ENCODE peak calls at places on chromosome 13, in nine cellular contexts. Q, M, D, B, W, I, O, K and A are unnamed samples.
A peak's percentile ranks its signal among the peaks of the same experiment; 100 is the strongest.

GRCh38 chr13:77533875-77534788 is 1.4 kb upstream of the SCEL start:
- DNase-seq in B (no peak), D (no peak), I (no peak), W (no peak), O (peak; percentile 5), Q (no peak), K (no peak), M (no peak), A (no peak)

GRCh38 chr13:29548722-29549446 is 46.6 kb downstream of the SLC7A1 start:
- DNase-seq in Q (no peak), B (no peak), I (no peak), K (peak; percentile 75), D (peak; percentile 39), M (no peak), O (peak; percentile 26), W (peak; percentile 42), A (no peak)

GRCh38 chr13:23705578-23705977 is 135.4 kb downstream of the TNFRSF19 start:
- DNase-seq in O (peak; percentile 82), D (no peak), B (no peak), Q (no peak), K (no peak), W (peak; percentile 75), M (no peak), I (no peak), A (peak; percentile 56)

GRCh38 chr13:108929532-108929931 is 300.1 kb downstream of the MYO16 start:
- DNase-seq in B (no peak), I (no peak), Q (no peak), O (peak; percentile 34), M (no peak), K (no peak), W (no peak), D (no peak), A (no peak)

GRCh38 chr13:95254341-95254740 is 46.9 kb downstream of the ABCC4 start:
- DNase-seq in O (no peak), W (peak; percentile 29), I (no peak), D (no peak), M (no peak), B (no peak), Q (no peak), K (no peak), A (no peak)

GRCh38 chr13:94967183-94968039 is 255.1 kb upstream of the SOX21 start:
- DNase-seq in W (peak; percentile 19), M (no peak), Q (no peak), B (no peak), K (no peak), O (peak; percentile 9), I (no peak), D (peak; percentile 83), A (no peak)

GRCh38 chr13:85093808-85094207 is 705.4 kb downstream of the SLITRK6 start:
- DNase-seq in D (peak; percentile 44), I (no peak), O (peak; percentile 36), K (peak; percentile 8), Q (no peak), W (peak; percentile 89), M (no peak), B (no peak), A (peak; percentile 8)

GRCh38 chr13:27022571-27023311 is 148.9 kb downstream of the USP12 start:
- DNase-seq in O (peak; percentile 49), M (no peak), B (peak; percentile 55), D (peak; percentile 49), I (no peak), Q (peak; percentile 60), K (no peak), W (peak; percentile 71), A (no peak)

GRCh38 chr13:99237981-99238662 is 20.1 kb downstream of the GPR18 start:
- DNase-seq in I (no peak), Q (no peak), B (no peak), K (no peak), O (no peak), D (no peak), W (no peak), M (no peak), A (no peak)
- H3K4me3 ChIP-seq in I (no peak overlapping the region), Q (no peak overlapping the region), B (no peak overlapping the region), K (no peak overlapping the region), O (no peak overlapping the region), D (no peak overlapping the region), W (no peak overlapping the region), M (peak overlapping the region; percentile 33), A (no peak overlapping the region)

DNA sequence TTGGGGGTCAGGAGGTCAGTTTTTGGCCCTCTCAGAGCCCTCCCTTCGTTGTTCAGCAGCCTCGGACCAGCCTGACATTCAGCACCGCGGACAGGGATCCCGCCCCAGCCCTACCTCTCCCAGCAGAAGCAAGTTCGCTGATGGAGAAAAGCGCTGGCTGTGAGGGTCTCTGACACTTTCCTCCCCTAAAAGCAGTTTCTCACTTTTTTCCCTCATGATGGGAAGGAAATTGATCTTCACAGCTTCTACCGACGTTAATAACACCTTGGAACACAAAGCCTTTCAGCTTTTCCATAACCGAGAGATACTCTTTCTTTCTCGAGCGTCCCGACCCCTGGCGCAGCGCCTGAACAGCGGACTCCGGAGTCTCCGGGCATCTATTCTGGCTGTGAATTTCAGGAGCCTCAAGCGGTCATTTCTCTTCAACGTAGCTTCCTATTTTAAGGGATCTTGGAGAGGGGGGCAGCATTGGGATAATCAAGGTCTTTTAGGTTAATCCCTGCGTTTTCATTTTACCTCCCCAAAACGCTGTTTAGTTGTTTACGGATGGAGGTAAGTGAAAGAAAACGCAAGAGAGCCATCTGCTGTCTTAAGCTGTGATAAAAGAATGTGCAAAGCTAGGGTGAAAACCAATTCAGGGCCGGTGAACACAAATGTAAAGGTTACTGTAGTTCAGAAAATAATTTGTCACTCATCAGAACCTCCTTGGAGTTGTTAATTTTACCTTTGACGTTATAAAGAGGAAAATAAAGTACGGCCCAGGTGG is 467.2 kb downstream of the ITGBL1 start:
- DNase-seq in B (no peak), K (no peak), D (peak; percentile 92), W (peak; percentile 61), M (no peak), I (peak; percentile 39), O (peak; percentile 11), Q (no peak), A (no peak)
- H3K4me3 ChIP-seq in B (no peak overlapping the region), K (peak overlapping the region; percentile 46), D (peak overlapping the region; percentile 64), W (peak overlapping the region; percentile 42), M (no peak overlapping the region), I (peak overlapping the region; percentile 36), O (no peak overlapping the region), Q (no peak overlapping the region), A (peak overlapping the region; percentile 31)

DNA sequence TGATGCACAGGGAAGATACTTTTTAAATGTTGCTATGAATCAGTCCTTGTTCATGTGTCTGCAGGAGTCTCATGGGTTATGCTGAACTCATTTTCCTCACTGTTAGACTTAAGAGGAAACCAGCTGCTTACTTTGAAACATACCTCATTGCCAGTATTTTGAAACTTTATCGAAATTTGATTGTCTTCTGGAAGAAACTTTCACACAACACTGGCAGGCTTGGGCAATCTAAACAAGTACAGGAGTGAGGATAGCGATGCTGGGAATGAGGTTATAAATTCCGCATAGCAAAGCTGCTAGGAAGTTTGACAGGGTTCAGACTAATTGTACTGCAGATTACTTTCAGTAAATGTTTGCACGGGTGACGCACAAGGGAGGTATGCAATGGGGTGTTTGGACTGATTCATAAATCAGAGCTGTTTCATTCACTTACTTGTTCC is 245.7 kb downstream of the DNAJC15 start:
- DNase-seq in B (peak; percentile 81), M (no peak), K (peak; percentile 91), O (peak; percentile 96), Q (no peak), W (peak; percentile 96), I (peak; percentile 33), D (no peak), A (peak; percentile 99)
- H3K4me3 ChIP-seq in B (peak overlapping the region; percentile 26), M (no peak overlapping the region), K (no peak overlapping the region), O (no peak overlapping the region), Q (no peak overlapping the region), W (peak overlapping the region; percentile 15), I (no peak overlapping the region), D (peak overlapping the region; percentile 16), A (no peak overlapping the region)

GRCh38 chr13:51805313-51805712 is 1.4 kb upstream of the DHRS12 start:
- DNase-seq in Q (no peak), W (no peak), B (no peak), I (no peak), K (no peak), D (no peak), O (no peak), M (no peak), A (no peak)
- H3K4me3 ChIP-seq in Q (peak overlapping the region; percentile 88), W (no peak overlapping the region), B (no peak overlapping the region), I (peak overlapping the region; percentile 60), K (no peak overlapping the region), D (peak overlapping the region; percentile 92), O (no peak overlapping the region), M (peak overlapping the region; percentile 84), A (no peak overlapping the region)

GRCh38 chr13:112103971-112104872 is 37.3 kb downstream of the SOX1 start:
- DNase-seq in K (no peak), M (no peak), Q (no peak), W (no peak), O (no peak), B (no peak), D (peak; percentile 92), I (no peak), A (no peak)
- H3K4me3 ChIP-seq in K (no peak overlapping the region), M (no peak overlapping the region), Q (no peak overlapping the region), W (no peak overlapping the region), O (no peak overlapping the region), B (no peak overlapping the region), D (peak overlapping the region; percentile 59), I (no peak overlapping the region), A (no peak overlapping the region)

GRCh38 chr13:63337921-63338320 is 1922.3 kb upstream of the PCDH20 start:
- DNase-seq in K (no peak), D (no peak), W (no peak), O (no peak), B (no peak), I (no peak), M (no peak), Q (no peak), A (no peak)

GRCh38 chr13:63337041-63337440 is 1921.4 kb upstream of the PCDH20 start:
- DNase-seq in W (no peak), K (no peak), Q (no peak), O (no peak), D (no peak), M (no peak), B (no peak), I (no peak), A (no peak)

GRCh38 chr13:63336549-63336948 is 1920.9 kb upstream of the PCDH20 start:
- DNase-seq in Q (no peak), M (no peak), I (no peak), D (no peak), W (no peak), O (no peak), K (no peak), B (no peak), A (no peak)
- H3K4me3 ChIP-seq in Q (no peak overlapping the region), M (no peak overlapping the region), I (no peak overlapping the region), D (no peak overlapping the region), W (no peak overlapping the region), O (no peak overlapping the region), K (no peak overlapping the region), B (no peak overlapping the region), A (no peak overlapping the region)

DNA sequence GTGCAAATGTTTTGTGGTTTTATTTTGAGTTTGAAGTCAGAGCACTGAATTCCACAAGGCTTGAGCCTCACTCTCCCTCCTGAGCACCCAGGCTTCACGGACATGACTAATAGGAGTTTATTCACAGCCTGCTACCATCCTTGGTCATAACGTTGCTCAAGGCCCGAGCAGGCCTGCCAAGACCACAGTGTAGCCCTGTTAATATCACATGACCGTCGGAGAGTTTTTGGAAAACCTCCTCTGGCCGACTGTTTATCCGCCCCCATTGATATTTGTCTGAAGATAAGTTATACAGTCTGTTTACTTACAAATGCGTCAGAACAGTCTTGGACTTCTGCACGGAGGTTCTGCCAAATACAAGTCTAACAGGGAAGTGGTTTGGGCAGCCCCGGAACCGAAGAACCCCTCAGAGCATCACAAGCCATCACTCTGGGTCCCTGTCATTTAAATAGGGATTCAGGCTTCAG is 89.9 kb downstream of the COL4A2 start:
- DNase-seq in M (no peak), O (peak; percentile 100), K (peak; percentile 100), I (peak; percentile 82), W (peak; percentile 100), Q (no peak), B (no peak), D (no peak), A (peak; percentile 100)
- H3K4me3 ChIP-seq in M (no peak overlapping the region), O (no peak overlapping the region), K (no peak overlapping the region), I (peak overlapping the region; percentile 22), W (peak overlapping the region; percentile 6), Q (peak overlapping the region; percentile 27), B (no peak overlapping the region), D (no peak overlapping the region), A (peak overlapping the region; percentile 18)